ENCODE peak calls at places on chromosome 11, in six cellular contexts. One of them, this sample, is unnamed.

GRCh38 chr11:45179686-45180085 is 33.2 kb downstream of the PRDM11 start:
- DNase-seq in T-helper 9 cell: no peak
- DNase-seq in nephron progenitor cell: no peak
- DNase-seq in GM10248: no peak
- DNase-seq in hepatocyte: no peak
- DNase-seq in adrenal gland: no peak
- DNase-seq in this sample: no peak

GRCh38 chr11:119673389-119674336 is 55.3 kb downstream of the NECTIN1 start:
- DNase-seq in GM10248: peak; percentile 87
- DNase-seq in T-helper 9 cell: no peak
- DNase-seq in nephron progenitor cell: no peak
- DNase-seq in hepatocyte: peak; percentile 40
- DNase-seq in adrenal gland: peak; percentile 62
- DNase-seq in this sample: no peak

GRCh38 chr11:30344085-30344484 is 21.2 kb downstream of the ARL14EP start:
- DNase-seq in GM10248: no peak
- DNase-seq in hepatocyte: no peak
- DNase-seq in nephron progenitor cell: no peak
- DNase-seq in adrenal gland: no peak
- DNase-seq in T-helper 9 cell: no peak
- DNase-seq in this sample: no peak

GRCh38 chr11:58924230-58924629 is 15.1 kb upstream of the GLYATL1 start:
- DNase-seq in adrenal gland: no peak
- DNase-seq in nephron progenitor cell: no peak
- DNase-seq in GM10248: no peak
- DNase-seq in hepatocyte: no peak
- DNase-seq in T-helper 9 cell: no peak
- DNase-seq in this sample: no peak

GRCh38 chr11:92703431-92703830 is 266.0 kb upstream of the MTNR1B start:
- DNase-seq in adrenal gland: no peak
- DNase-seq in hepatocyte: no peak
- DNase-seq in T-helper 9 cell: no peak
- DNase-seq in GM10248: no peak
- DNase-seq in nephron progenitor cell: no peak
- DNase-seq in this sample: no peak

GRCh38 chr11:134802116-134802515 is 390.1 kb upstream of the B3GAT1 start:
- DNase-seq in hepatocyte: peak; percentile 19
- DNase-seq in T-helper 9 cell: no peak
- DNase-seq in GM10248: no peak
- DNase-seq in nephron progenitor cell: peak; percentile 33
- DNase-seq in adrenal gland: no peak
- DNase-seq in this sample: no peak

GRCh38 chr11:86440305-86440716 is 65.6 kb downstream of the CCDC81 start:
- DNase-seq in T-helper 9 cell: no peak
- DNase-seq in nephron progenitor cell: no peak
- DNase-seq in hepatocyte: no peak
- DNase-seq in GM10248: no peak
- DNase-seq in adrenal gland: no peak
- DNase-seq in this sample: no peak

GRCh38 chr11:63945482-63946163 is 6.8 kb downstream of the NAA40 start:
- DNase-seq in nephron progenitor cell: peak; percentile 61
- DNase-seq in hepatocyte: peak; percentile 83
- DNase-seq in T-helper 9 cell: peak; percentile 28
- DNase-seq in adrenal gland: peak; percentile 88
- DNase-seq in GM10248: peak; percentile 64
- DNase-seq in this sample: peak; percentile 82

GRCh38 chr11:79390477-79390876 is 50.4 kb downstream of the TENM4 start:
- DNase-seq in hepatocyte: no peak
- DNase-seq in adrenal gland: no peak
- DNase-seq in T-helper 9 cell: no peak
- DNase-seq in nephron progenitor cell: no peak
- DNase-seq in GM10248: no peak
- DNase-seq in this sample: no peak

GRCh38 chr11:68969386-68969785 is 11.4 kb downstream of the MRGPRD start:
- DNase-seq in GM10248: no peak
- DNase-seq in nephron progenitor cell: no peak
- DNase-seq in adrenal gland: no peak
- DNase-seq in T-helper 9 cell: no peak
- DNase-seq in hepatocyte: no peak
- DNase-seq in this sample: no peak

GRCh38 chr11:72015511-72016061 is 16.9 kb downstream of the IL18BP start:
- DNase-seq in T-helper 9 cell: no peak
- DNase-seq in hepatocyte: peak; percentile 44
- DNase-seq in GM10248: no peak
- DNase-seq in adrenal gland: peak; percentile 14
- DNase-seq in nephron progenitor cell: peak; percentile 60
- DNase-seq in this sample: no peak

GRCh38 chr11:88338223-88338661 is 706 bp upstream of the CTSC start:
- DNase-seq in adrenal gland: peak; percentile 64
- DNase-seq in hepatocyte: peak; percentile 64
- DNase-seq in GM10248: peak; percentile 45
- DNase-seq in T-helper 9 cell: peak; percentile 31
- DNase-seq in nephron progenitor cell: peak; percentile 4
- DNase-seq in this sample: peak; percentile 49

GRCh38 chr11:2298131-2298794 is 3.5 kb downstream of the C11orf21 start:
- DNase-seq in adrenal gland: no peak
- DNase-seq in hepatocyte: no peak
- DNase-seq in nephron progenitor cell: no peak
- DNase-seq in T-helper 9 cell: no peak
- DNase-seq in GM10248: no peak
- DNase-seq in this sample: no peak

GRCh38 chr11:88012456-88012855 is 162.8 kb downstream of the RAB38 start:
- DNase-seq in nephron progenitor cell: no peak
- DNase-seq in T-helper 9 cell: no peak
- DNase-seq in hepatocyte: no peak
- DNase-seq in adrenal gland: no peak
- DNase-seq in GM10248: no peak
- DNase-seq in this sample: no peak

GRCh38 chr11:134510641-134511040 is 98.6 kb upstream of the B3GAT1 start:
- DNase-seq in hepatocyte: no peak
- DNase-seq in adrenal gland: no peak
- DNase-seq in nephron progenitor cell: no peak
- DNase-seq in GM10248: no peak
- DNase-seq in T-helper 9 cell: no peak
- DNase-seq in this sample: no peak

GRCh38 chr11:3159296-3160190 is 5.6 kb downstream of the OSBPL5 start:
- DNase-seq in adrenal gland: peak; percentile 43
- DNase-seq in T-helper 9 cell: no peak
- DNase-seq in nephron progenitor cell: no peak
- DNase-seq in hepatocyte: peak; percentile 65
- DNase-seq in GM10248: no peak
- DNase-seq in this sample: peak; percentile 71

GRCh38 chr11:29300441-29300840 is 716.4 kb downstream of the KCNA4 start:
- DNase-seq in nephron progenitor cell: no peak
- DNase-seq in adrenal gland: no peak
- DNase-seq in T-helper 9 cell: no peak
- DNase-seq in hepatocyte: no peak
- DNase-seq in GM10248: no peak
- DNase-seq in this sample: no peak

GRCh38 chr11:131146817-131147490 is 223.5 kb upstream of the NTM start:
- DNase-seq in hepatocyte: no peak
- DNase-seq in adrenal gland: no peak
- DNase-seq in nephron progenitor cell: no peak
- DNase-seq in T-helper 9 cell: no peak
- DNase-seq in GM10248: no peak
- DNase-seq in this sample: no peak

GRCh38 chr11:100777118-100777517 is 90.0 kb downstream of the ARHGAP42 start:
- DNase-seq in hepatocyte: peak; percentile 60
- DNase-seq in GM10248: no peak
- DNase-seq in adrenal gland: no peak
- DNase-seq in nephron progenitor cell: no peak
- DNase-seq in T-helper 9 cell: no peak
- DNase-seq in this sample: peak; percentile 91

GRCh38 chr11:117473692-117474091 is 146.0 kb downstream of the CEP164 start:
- DNase-seq in T-helper 9 cell: no peak
- DNase-seq in nephron progenitor cell: no peak
- DNase-seq in GM10248: no peak
- DNase-seq in adrenal gland: no peak
- DNase-seq in hepatocyte: no peak
- DNase-seq in this sample: no peak

GRCh38 chr11:10418259-10418949 is 36.7 kb upstream of the AMPD3 start:
- DNase-seq in nephron progenitor cell: no peak
- DNase-seq in GM10248: no peak
- DNase-seq in hepatocyte: no peak
- DNase-seq in T-helper 9 cell: no peak
- DNase-seq in adrenal gland: no peak
- DNase-seq in this sample: no peak

GRCh38 chr11:12244156-12244555 is 133.2 kb upstream of the PARVA start:
- DNase-seq in nephron progenitor cell: no peak
- DNase-seq in T-helper 9 cell: no peak
- DNase-seq in GM10248: no peak
- DNase-seq in hepatocyte: no peak
- DNase-seq in adrenal gland: no peak
- DNase-seq in this sample: no peak

GRCh38 chr11:33444835-33445594 is 187.8 kb downstream of the HIPK3 start:
- DNase-seq in nephron progenitor cell: no peak
- DNase-seq in adrenal gland: no peak
- DNase-seq in GM10248: no peak
- DNase-seq in T-helper 9 cell: no peak
- DNase-seq in hepatocyte: no peak
- DNase-seq in this sample: no peak

GRCh38 chr11:66264893-66265292 is 3.5 kb upstream of the RAB1B start:
- DNase-seq in adrenal gland: no peak
- DNase-seq in hepatocyte: no peak
- DNase-seq in nephron progenitor cell: peak; percentile 44
- DNase-seq in GM10248: no peak
- DNase-seq in T-helper 9 cell: peak; percentile 32
- DNase-seq in this sample: peak; percentile 27

GRCh38 chr11:82871646-82872045 is 28.6 kb downstream of the PRCP start:
- DNase-seq in T-helper 9 cell: no peak
- DNase-seq in hepatocyte: no peak
- DNase-seq in nephron progenitor cell: no peak
- DNase-seq in adrenal gland: no peak
- DNase-seq in GM10248: no peak
- DNase-seq in this sample: no peak

GRCh38 chr11:109644158-109644557 is 222.2 kb downstream of the C11orf87 start:
- DNase-seq in T-helper 9 cell: no peak
- DNase-seq in nephron progenitor cell: no peak
- DNase-seq in adrenal gland: peak; percentile 15
- DNase-seq in hepatocyte: peak; percentile 20
- DNase-seq in GM10248: no peak
- DNase-seq in this sample: no peak

GRCh38 chr11:126281666-126282175 is 1.2 kb upstream of the TIRAP start:
- DNase-seq in T-helper 9 cell: no peak
- DNase-seq in hepatocyte: no peak
- DNase-seq in adrenal gland: no peak
- DNase-seq in nephron progenitor cell: no peak
- DNase-seq in GM10248: no peak
- DNase-seq in this sample: no peak

GRCh38 chr11:93493252-93493897 is 49.8 kb downstream of the SMCO4 start:
- DNase-seq in T-helper 9 cell: no peak
- DNase-seq in nephron progenitor cell: no peak
- DNase-seq in GM10248: no peak
- DNase-seq in hepatocyte: peak; percentile 61
- DNase-seq in adrenal gland: no peak
- DNase-seq in this sample: no peak

GRCh38 chr11:26043665-26044064 is 288.3 kb upstream of the ANO3 start:
- DNase-seq in GM10248: peak; percentile 8
- DNase-seq in adrenal gland: no peak
- DNase-seq in hepatocyte: no peak
- DNase-seq in nephron progenitor cell: no peak
- DNase-seq in T-helper 9 cell: no peak
- DNase-seq in this sample: no peak

GRCh38 chr11:10651579-10652361 is 41.8 kb downstream of the IRAG1 start:
- DNase-seq in nephron progenitor cell: no peak
- DNase-seq in T-helper 9 cell: no peak
- DNase-seq in hepatocyte: no peak
- DNase-seq in adrenal gland: no peak
- DNase-seq in GM10248: no peak
- DNase-seq in this sample: no peak

GRCh38 chr11:34860034-34860433 is 56.1 kb downstream of the APIP start:
- DNase-seq in nephron progenitor cell: no peak
- DNase-seq in hepatocyte: no peak
- DNase-seq in T-helper 9 cell: no peak
- DNase-seq in adrenal gland: no peak
- DNase-seq in GM10248: no peak
- DNase-seq in this sample: no peak

This sample was measured in small intestine.